ENCODE peak calls at places on chromosomes 12 and 14, in five cellular contexts. V is GM12878, A is H1, N is K562, T is GM12891. X is an unnamed sample.

GRCh38 chr14:100653409-100653808 is 66.2 kb upstream of the BEGAIN start:
- DNase-seq in A (peak), T (no peak), V (no peak), N (peak), X (no peak)

GRCh38 chr14:49972840-49973239 is 80.0 kb downstream of the ARF6 start:
- DNase-seq in A (no peak), T (no peak), V (no peak), N (peak), X (no peak)

GRCh38 chr12:50082644-50083043 is 2.5 kb upstream of the SMARCD1 start:
- DNase-seq in A (no peak), T (no peak), V (no peak), N (no peak), X (no peak)

GRCh38 chr12:32365473-32366064 is 33.8 kb upstream of the FGD4 start:
- DNase-seq in N (peak), T (peak), V (peak), A (no peak), X (no peak)

GRCh38 chr12:82687020-82687951 is 580 bp downstream of the TMTC2 start:
- DNase-seq in V (no peak), N (no peak), T (peak), A (peak), X (peak)

GRCh38 chr12:59929091-59929490 is 333.3 kb downstream of the SLC16A7 start:
- DNase-seq in N (no peak), A (no peak), V (no peak), T (no peak), X (no peak)

GRCh38 chr14:106586098-106586704 is 1059.8 kb downstream of the TMEM121 start:
- DNase-seq in V (no peak), N (peak), T (peak), A (peak), X (peak)

GRCh38 chr12:7859552-7859951 is 13.2 kb downstream of the SLC2A14 start:
- DNase-seq in T (no peak), N (no peak), A (no peak), V (no peak), X (no peak)

GRCh38 chr12:80200414-80200813 is 101.1 kb downstream of the OTOGL start:
- DNase-seq in T (no peak), A (no peak), N (no peak), V (no peak), X (no peak)

GRCh38 chr12:94092516-94093241 is 55.7 kb upstream of the PLXNC1 start:
- DNase-seq in N (no peak), T (no peak), A (no peak), V (no peak), X (no peak)

GRCh38 chr12:98594050-98594853 is 766 bp downstream of the SLC25A3 start:
- DNase-seq in N (no peak), T (no peak), A (peak), V (no peak), X (no peak)

GRCh38 chr12:109822416-109822815 is 10.8 kb downstream of the TRPV4 start:
- DNase-seq in A (no peak), V (no peak), T (no peak), N (no peak), X (no peak)

GRCh38 chr12:131986847-131987398 is 37.2 kb downstream of the EP400 start:
- DNase-seq in V (no peak), T (no peak), N (peak), A (no peak), X (no peak)

GRCh38 chr14:94050231-94050880 is 24.2 kb downstream of the OTUB2 start:
- DNase-seq in N (no peak), T (no peak), V (no peak), A (peak), X (no peak)

GRCh38 chr12:121713257-121714155 is 954 bp downstream of the TMEM120B start:
- DNase-seq in T (no peak), V (no peak), A (no peak), N (peak), X (no peak)

GRCh38 chr12:51949342-51950030 is 2.0 kb upstream of the ACVR1B start:
- DNase-seq in V (no peak), A (peak), N (no peak), T (no peak), X (no peak)

GRCh38 chr12:49662998-49663843 is 39.9 kb downstream of the PRPF40B start:
- DNase-seq in V (peak), A (no peak), N (peak), T (peak), X (peak)

GRCh38 chr12:53660064-53660463 is 15.8 kb downstream of the ATP5MC2 start:
- DNase-seq in N (no peak), T (no peak), A (no peak), V (no peak), X (no peak)

GRCh38 chr12:102645968-102646367 is 165.6 kb upstream of the IGF1 start:
- DNase-seq in A (no peak), N (no peak), V (no peak), T (no peak), X (no peak)

GRCh38 chr14:49992901-49993335 is 100.0 kb downstream of the ARF6 start:
- DNase-seq in A (no peak), T (no peak), N (no peak), V (peak), X (peak)

GRCh38 chr14:84003316-84003715 is 1526.6 kb upstream of the FLRT2 start:
- DNase-seq in T (no peak), V (no peak), A (no peak), N (no peak), X (no peak)

GRCh38 chr12:78787576-78787975 is 77.0 kb upstream of the SYT1 start:
- DNase-seq in V (no peak), T (no peak), A (no peak), N (no peak), X (no peak)

GRCh38 chr12:132523576-132524331 is 33.8 kb downstream of the FBRSL1 start:
- DNase-seq in V (no peak), A (peak), N (peak), T (peak), X (peak)

GRCh38 chr12:131555197-131555820 is 155.6 kb upstream of the SFSWAP start:
- DNase-seq in T (no peak), N (no peak), A (no peak), V (no peak), X (no peak)

GRCh38 chr12:103933237-103933636 is 3.0 kb downstream of the HSP90B1 start:
- DNase-seq in V (no peak), T (no peak), A (no peak), N (no peak), X (no peak)

GRCh38 chr12:124466200-124467128 is 100.9 kb downstream of the NCOR2 start:
- DNase-seq in V (no peak), A (no peak), N (no peak), T (peak), X (peak)

GRCh38 chr14:69424139-69424923 is 25.8 kb downstream of the SLC39A9 start:
- DNase-seq in N (no peak), T (no peak), V (no peak), A (no peak), X (no peak)

GRCh38 chr12:92775416-92775815 is 72.6 kb downstream of the PLEKHG7 start:
- DNase-seq in T (no peak), N (no peak), V (no peak), A (no peak), X (no peak)

GRCh38 chr14:68791078-68791983 is 1.5 kb downstream of the ZFP36L1 start:
- DNase-seq in N (no peak), T (no peak), A (peak), V (no peak), X (no peak)

GRCh38 chr12:80598004-80598606 is 109.3 kb upstream of the MYF6 start:
- DNase-seq in N (no peak), T (no peak), V (no peak), A (no peak), X (no peak)

GRCh38 chr12:15522574-15523187 is 200.4 kb downstream of the PTPRO start:
- DNase-seq in T (no peak), V (no peak), N (no peak), A (no peak), X (no peak)

GRCh38 chr12:27524489-27524835 is 456 bp downstream of the PPFIBP1 start:
- DNase-seq in N (no peak), T (no peak), V (no peak), A (no peak), X (no peak)

GRCh38 chr12:29396774-29397173 is 15.8 kb upstream of the ERGIC2 start:
- DNase-seq in A (no peak), T (no peak), N (no peak), V (no peak), X (no peak)

GRCh38 chr14:26702721-26703250 is 105.0 kb upstream of the NOVA1 start:
- DNase-seq in T (no peak), V (no peak), A (no peak), N (no peak), X (no peak)

GRCh38 chr14:76866469-76866868 is 40.3 kb downstream of the LRRC74A start:
- DNase-seq in V (no peak), N (no peak), T (no peak), A (no peak), X (no peak)

GRCh38 chr12:93380480-93381121 is 2.9 kb downstream of the NUDT4 start:
- DNase-seq in T (no peak), A (no peak), V (no peak), N (no peak), X (no peak)

GRCh38 chr14:99479903-99480855 is 480 bp downstream of the SETD3 start:
- DNase-seq in N (peak), V (no peak), A (no peak), T (peak), X (peak)
- TF ChIP-seq POLR2A in N (no peak), V (peak), A (no peak), T (no peak), X (peak)

GRCh38 chr12:123165537-123165936 is 14.6 kb upstream of the PITPNM2 start:
- DNase-seq in N (no peak), V (no peak), T (no peak), A (no peak), X (no peak)
- TF ChIP-seq TAF1 in N (no peak), V (no peak), T (no peak), A (no peak), X (no peak)

DNA sequence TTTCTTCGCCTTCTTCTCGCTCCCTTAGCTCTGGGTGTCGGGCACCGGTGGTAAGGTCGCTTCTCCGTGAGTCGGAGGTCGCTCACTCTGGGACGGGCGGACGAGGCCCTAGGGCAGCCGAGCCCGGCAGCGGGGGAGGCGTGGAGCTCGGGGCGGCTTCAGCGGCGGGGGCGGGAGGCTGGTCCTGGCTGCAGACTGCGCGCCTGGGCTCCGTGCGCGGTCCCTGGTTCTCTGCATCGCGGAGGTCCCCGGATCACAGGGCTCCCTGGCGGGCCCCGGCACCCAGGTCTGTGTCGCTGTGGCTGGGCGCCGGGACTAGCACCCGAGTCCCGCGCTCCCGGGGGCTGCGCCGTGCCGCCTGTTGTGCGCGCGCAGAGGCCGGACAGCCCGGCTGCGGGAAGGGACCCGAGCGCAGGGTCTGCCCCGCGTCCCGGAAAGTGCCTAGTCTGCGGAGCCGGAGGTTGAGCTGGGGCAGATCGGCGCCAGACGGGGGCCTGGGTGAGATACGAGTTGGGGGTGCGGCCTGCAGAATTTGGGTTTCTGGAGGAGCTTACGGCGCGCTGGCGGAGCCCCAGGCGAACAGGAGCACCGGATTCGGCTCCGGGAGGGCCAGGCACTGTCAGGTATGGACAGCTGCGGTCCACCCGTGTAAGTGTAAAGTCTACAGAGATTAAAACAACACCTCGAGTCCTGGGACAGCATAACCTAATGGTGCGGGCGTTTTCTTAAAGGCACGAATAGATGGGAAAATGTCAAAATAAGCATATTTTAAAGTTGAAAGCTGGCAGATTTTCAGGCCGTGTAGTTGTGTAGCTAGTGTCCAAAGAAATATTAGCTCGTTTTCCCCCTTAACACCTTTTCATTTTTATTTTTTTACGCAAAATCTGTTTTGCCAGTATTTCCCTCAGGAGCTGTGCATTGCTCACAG is 722 bp downstream of the FRMD6 start:
- DNase-seq in V (no peak), N (no peak), A (peak), T (peak), X (peak)
- TF ChIP-seq POLR2AphosphoS5 in V (no peak), N (no peak), A (no peak), T (no peak), X (no peak)

DNA sequence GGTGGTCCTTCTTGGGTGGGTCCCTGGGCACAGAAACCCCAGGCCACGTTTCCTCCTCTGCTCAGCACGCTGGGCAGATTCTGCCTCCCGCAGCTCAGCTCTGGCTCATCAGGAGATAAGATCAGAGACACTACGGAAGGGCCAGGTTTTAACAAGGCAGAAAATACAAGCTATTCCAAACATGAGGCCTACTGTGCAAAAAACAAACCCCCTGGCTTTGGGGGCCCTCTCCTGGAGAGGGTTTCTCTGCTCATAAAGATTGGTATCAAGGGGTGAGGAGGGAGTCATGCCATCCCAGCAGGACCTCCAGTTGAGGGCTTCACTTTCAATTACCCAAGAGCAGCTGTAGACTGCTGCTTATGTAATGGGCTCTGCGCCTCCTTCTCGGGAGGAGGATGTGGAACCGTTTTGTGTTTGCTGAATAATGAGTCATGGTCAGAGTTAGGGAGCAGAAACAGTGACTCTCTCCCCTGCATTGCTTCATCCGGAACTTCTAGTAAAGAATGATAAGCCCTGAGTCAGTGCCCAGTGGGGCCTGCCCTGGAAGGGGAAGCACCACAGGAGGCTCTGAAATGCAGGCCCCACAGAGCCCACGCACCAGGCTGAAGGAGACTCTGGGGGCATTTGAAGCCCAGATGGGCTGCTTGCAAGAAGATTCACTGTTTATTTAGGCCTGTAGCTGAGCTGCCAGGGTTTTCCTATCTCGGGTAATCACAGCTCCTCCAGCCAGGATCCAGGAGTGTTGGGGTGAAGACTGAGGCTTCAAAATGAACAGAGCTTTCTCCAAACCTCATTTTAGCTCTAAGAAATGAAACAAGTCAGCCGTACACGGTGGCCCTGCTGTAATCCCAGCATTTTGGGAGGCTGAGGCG is 79.3 kb downstream of the SSPN start:
- DNase-seq in T (peak), N (peak), A (no peak), V (peak), X (peak)
- TF ChIP-seq POLR2A in T (no peak), N (peak), A (no peak), V (peak), X (no peak)

GRCh38 chr12:18810537-18811253 is 72.8 kb downstream of the CAPZA3 start:
- DNase-seq in A (no peak), V (no peak), T (no peak), N (no peak), X (no peak)
- TF ChIP-seq TAF1 in A (no peak), V (no peak), T (no peak), N (no peak), X (no peak)

DNA sequence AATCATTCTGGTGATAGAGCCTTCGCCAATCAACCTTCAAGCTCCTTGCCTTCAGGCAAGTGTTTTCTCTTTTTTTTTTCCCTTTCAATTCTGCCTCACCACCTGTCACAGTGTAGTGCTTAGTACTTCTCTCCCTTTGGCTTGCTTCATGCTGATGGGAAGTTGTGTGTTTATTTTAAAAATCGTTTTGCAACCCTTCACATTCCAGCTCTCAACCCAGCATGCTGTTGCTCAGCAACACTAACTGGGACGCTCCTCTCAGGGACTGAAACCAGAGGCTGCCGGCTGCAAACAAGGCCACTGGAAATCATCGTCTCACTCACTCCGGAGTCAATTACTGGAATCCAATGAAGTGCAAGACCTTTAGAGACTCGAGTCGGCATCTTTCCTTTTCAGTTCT is 342.7 kb downstream of the PRKD1 start:
- DNase-seq in V (no peak), N (no peak), T (no peak), A (no peak), X (no peak)
- TF ChIP-seq POLR2AphosphoS5 in V (no peak), N (no peak), T (no peak), A (no peak), X (no peak)